ENCODE peak calls at places on chromosomes 4 and X, in five cellular contexts. R is stimulated activated CD8-positive, alpha-beta memory T cell treated with anti-CD3 and anti-CD28 coated beads, Interleukin-4, amount 100 ng/mL, for 4 hours; V is HT1080; M is AG09319; B is stimulated activated CD4-positive, alpha-beta T cell treated with anti-CD3 and anti-CD28 coated beads, Interleukin-15, amount 100 ng/mL, for 1 hour. D is an unnamed sample.

GRCh38 chrX:66815227-66815626 is 176.3 kb upstream of the EDA2R start:
- DNase-seq in R (no peak), V (no peak), M (no peak), B (no peak), D (no peak)

GRCh38 chr4:27616166-27616565 is 755.5 kb downstream of the STIM2 start:
- DNase-seq in R (no peak), V (no peak), M (no peak), B (no peak), D (no peak)

GRCh38 chr4:184007891-184008290 is 102.8 kb downstream of the STOX2 start:
- DNase-seq in R (no peak), V (peak; percentile 28), M (no peak), B (no peak), D (no peak)

GRCh38 chrX:10851809-10852208 is 231.4 kb upstream of the MID1 start:
- DNase-seq in R (no peak), V (no peak), M (no peak), B (no peak), D (no peak)

GRCh38 chrX:23825675-23826074 is 42.7 kb downstream of the SAT1 start:
- DNase-seq in R (no peak), V (no peak), M (no peak), B (no peak), D (no peak)

GRCh38 chrX:85243761-85244410 is at the start of the genes SATL1 and ZNF711:
- DNase-seq in R (no peak), V (no peak), M (no peak), B (no peak), D (no peak)

GRCh38 chr4:48205092-48205491 is 64.5 kb downstream of the TEC start:
- DNase-seq in R (no peak), V (no peak), M (no peak), B (no peak), D (no peak)

GRCh38 chr4:100147198-100147597 is 43.1 kb downstream of the DDIT4L start:
- DNase-seq in R (no peak), V (no peak), M (no peak), B (no peak), D (no peak)

GRCh38 chr4:59841698-59842097 is 1358.4 kb upstream of the ADGRL3 start:
- DNase-seq in R (no peak), V (no peak), M (no peak), B (no peak), D (no peak)

GRCh38 chr4:113826431-113826830 is 64.9 kb upstream of the CAMK2D start:
- DNase-seq in R (no peak), V (no peak), M (no peak), B (no peak), D (no peak)

GRCh38 chrX:43870758-43871419 is 11.4 kb downstream of the MAOB start:
- DNase-seq in R (no peak), V (no peak), M (no peak), B (no peak), D (no peak)

GRCh38 chrX:139126493-139126892 is 404.0 kb upstream of the F9 start:
- DNase-seq in R (no peak), V (peak; percentile 28), M (no peak), B (no peak), D (no peak)

GRCh38 chr4:6892190-6892908 is 17.3 kb upstream of the TBC1D14 start:
- DNase-seq in R (no peak), V (peak; percentile 61), M (no peak), B (no peak), D (no peak)

GRCh38 chrX:2231570-2232192 is 269.1 kb downstream of the DHRSX start:
- DNase-seq in R (no peak), V (no peak), M (no peak), B (no peak), D (no peak)

GRCh38 chr4:2296621-2297601 is 35.0 kb upstream of the MXD4 start:
- DNase-seq in R (no peak), V (no peak), M (no peak), B (no peak), D (no peak)

GRCh38 chrX:134377537-134377936 is 82.4 kb upstream of the HPRT1 start:
- DNase-seq in R (no peak), V (peak; percentile 11), M (peak; percentile 8), B (no peak), D (no peak)